ENCODE peak calls at places on chromosome 15, in six cellular contexts. Y, E, F, T, B and K are unnamed samples.

GRCh38 chr15:63990449-63990848 is 55.8 kb downstream of the DAPK2 start:
- DNase-seq in Y (no peak), E (no peak), F (no peak), T (no peak), B (no peak), K (no peak)

GRCh38 chr15:50068016-50068415 is 51.0 kb downstream of the ATP8B4 start:
- DNase-seq in Y (no peak), E (no peak), F (no peak), T (no peak), B (no peak), K (no peak)

GRCh38 chr15:78212008-78212407 is 22.4 kb downstream of the ACSBG1 start:
- DNase-seq in Y (no peak), E (no peak), F (no peak), T (no peak), B (no peak), K (no peak)

GRCh38 chr15:68224108-68224507 is 5.4 kb downstream of the CLN6 start:
- DNase-seq in Y (no peak), E (no peak), F (peak), T (no peak), B (no peak), K (no peak)

GRCh38 chr15:39511000-39511914 is 69.6 kb upstream of the THBS1 start:
- DNase-seq in Y (peak), E (peak), F (peak), T (no peak), B (peak), K (peak)

GRCh38 chr15:81859737-81860516 is 185.9 kb downstream of the MEX3B start:
- DNase-seq in Y (no peak), E (no peak), F (no peak), T (no peak), B (no peak), K (no peak)

GRCh38 chr15:71294636-71295241 is 179.5 kb downstream of the THSD4 start:
- DNase-seq in Y (no peak), E (peak), F (no peak), T (no peak), B (peak), K (no peak)

GRCh38 chr15:35088329-35088728 is 3.2 kb upstream of the NANOGP8 start:
- DNase-seq in Y (no peak), E (no peak), F (no peak), T (no peak), B (no peak), K (no peak)

GRCh38 chr15:67303490-67304363 is 49.1 kb downstream of the IQCH start:
- DNase-seq in Y (no peak), E (peak), F (peak), T (peak), B (peak), K (no peak)

GRCh38 chr15:100794008-100794407 is 85.6 kb upstream of the ALDH1A3 start:
- DNase-seq in Y (no peak), E (no peak), F (no peak), T (no peak), B (no peak), K (no peak)

GRCh38 chr15:33135355-33135781 is 59.1 kb downstream of the FMN1 start:
- DNase-seq in Y (no peak), E (no peak), F (no peak), T (no peak), B (peak), K (no peak)

GRCh38 chr15:87686308-87686707 is 570.2 kb downstream of the NTRK3 start:
- DNase-seq in Y (no peak), E (no peak), F (no peak), T (no peak), B (peak), K (no peak)

GRCh38 chr15:27668471-27669220 is 430.5 kb downstream of the OCA2 start:
- DNase-seq in Y (no peak), E (no peak), F (no peak), T (no peak), B (no peak), K (no peak)

GRCh38 chr15:85704021-85704420 is 90.7 kb downstream of the KLHL25 start:
- DNase-seq in Y (no peak), E (no peak), F (no peak), T (no peak), B (peak), K (no peak)

GRCh38 chr15:75452364-75452967 is 976 bp upstream of the SIN3A start:
- DNase-seq in Y (peak), E (peak), F (peak), T (peak), B (peak), K (peak)

GRCh38 chr15:57472861-57473260 is 96.6 kb downstream of the CGNL1 start:
- DNase-seq in Y (no peak), E (no peak), F (no peak), T (no peak), B (peak), K (no peak)

GRCh38 chr15:22827125-22827524 is 11.3 kb upstream of the NIPA2 start:
- DNase-seq in Y (no peak), E (no peak), F (no peak), T (no peak), B (no peak), K (no peak)

GRCh38 chr15:52678468-52679231 is 538 bp downstream of the ATOSA start:
- DNase-seq in Y (peak), E (peak), F (peak), T (peak), B (peak), K (peak)

GRCh38 chr15:77066961-77067690 is 3.8 kb downstream of the TSPAN3 start:
- DNase-seq in Y (no peak), E (no peak), F (no peak), T (no peak), B (peak), K (no peak)

GRCh38 chr15:55530861-55531313 is 22.9 kb upstream of the DNAAF4 start:
- DNase-seq in Y (no peak), E (peak), F (no peak), T (no peak), B (peak), K (no peak)

GRCh38 chr15:94083467-94083991 is 147.8 kb upstream of the MCTP2 start:
- DNase-seq in Y (peak), E (no peak), F (no peak), T (no peak), B (peak), K (no peak)

GRCh38 chr15:44033894-44034293 is 161.2 kb downstream of the FRMD5 start:
- DNase-seq in Y (no peak), E (no peak), F (no peak), T (no peak), B (peak), K (no peak)

GRCh38 chr15:101641134-101641764 is 10.9 kb downstream of the TM2D3 start:
- DNase-seq in Y (no peak), E (peak), F (peak), T (peak), B (peak), K (peak)